ENCODE peak calls at places on chromosomes 5 and 9, in eight cellular contexts. X, F, A, L, C, K, T and D are unnamed samples.

GRCh38 chr9:128159073-128159783 is 837 bp upstream of the BBLN start:
- DNase-seq in X (no peak), F (peak), A (no peak), L (no peak), C (no peak), K (no peak), T (no peak), D (no peak)

GRCh38 chr5:123125953-123126352 is 36.9 kb downstream of the PRDM6 start:
- DNase-seq in X (no peak), F (no peak), A (no peak), L (no peak), C (no peak), K (peak), T (no peak), D (no peak)

GRCh38 chr9:70220216-70220615 is 38.6 kb upstream of the SMC5 start:
- DNase-seq in X (no peak), F (no peak), A (no peak), L (no peak), C (no peak), K (no peak), T (no peak), D (no peak)

GRCh38 chr5:116699348-116699747 is 124.7 kb upstream of the SEMA6A start:
- DNase-seq in X (no peak), F (no peak), A (no peak), L (no peak), C (no peak), K (no peak), T (no peak), D (no peak)

GRCh38 chr5:3325206-3325605 is 270.4 kb upstream of the IRX1 start:
- DNase-seq in X (no peak), F (no peak), A (no peak), L (no peak), C (peak), K (no peak), T (no peak), D (peak)

GRCh38 chr5:68264024-68264956 is 48.7 kb downstream of the PIK3R1 start:
- DNase-seq in X (no peak), F (no peak), A (no peak), L (no peak), C (no peak), K (peak), T (no peak), D (peak)

GRCh38 chr5:100900142-100900795 is 2.8 kb downstream of the ST8SIA4 start:
- DNase-seq in X (no peak), F (no peak), A (peak), L (peak), C (no peak), K (no peak), T (no peak), D (no peak)

GRCh38 chr5:162637501-162637900 is 569.9 kb downstream of the GABRG2 start:
- DNase-seq in X (no peak), F (no peak), A (no peak), L (no peak), C (no peak), K (no peak), T (no peak), D (no peak)

GRCh38 chr5:126965061-126965475 is 65.3 kb downstream of the MARCHF3 start:
- DNase-seq in X (peak), F (no peak), A (no peak), L (no peak), C (no peak), K (peak), T (no peak), D (peak)

GRCh38 chr5:78829811-78830499 is 155.2 kb downstream of the ARSB start:
- DNase-seq in X (no peak), F (no peak), A (no peak), L (no peak), C (no peak), K (no peak), T (no peak), D (peak)

GRCh38 chr5:101678494-101679193 is 617.4 kb downstream of the SLCO4C1 start:
- DNase-seq in X (peak), F (no peak), A (peak), L (peak), C (no peak), K (peak), T (peak), D (peak)

GRCh38 chr5:151195622-151196021 is 28.3 kb downstream of the CCDC69 start:
- DNase-seq in X (no peak), F (no peak), A (no peak), L (no peak), C (no peak), K (no peak), T (no peak), D (no peak)

GRCh38 chr9:113911850-113912249 is 35.7 kb downstream of the ZNF618 start:
- DNase-seq in X (no peak), F (no peak), A (peak), L (no peak), C (no peak), K (no peak), T (no peak), D (no peak)

GRCh38 chr5:139668924-139669680 is 21.0 kb downstream of the CXXC5 start:
- DNase-seq in X (no peak), F (no peak), A (no peak), L (no peak), C (no peak), K (no peak), T (no peak), D (no peak)

GRCh38 chr5:91849069-91849468 is 466.0 kb upstream of the ARRDC3 start:
- DNase-seq in X (no peak), F (no peak), A (peak), L (no peak), C (no peak), K (no peak), T (no peak), D (no peak)

GRCh38 chr5:146013761-146014160 is 77.4 kb downstream of the SH3RF2 start:
- DNase-seq in X (no peak), F (no peak), A (no peak), L (no peak), C (no peak), K (no peak), T (no peak), D (no peak)

GRCh38 chr9:69376651-69377050 is 51.6 kb downstream of the ENTREP1 start:
- DNase-seq in X (no peak), F (no peak), A (no peak), L (peak), C (no peak), K (peak), T (no peak), D (peak)

GRCh38 chr5:87579678-87580077 is 166.9 kb upstream of the CCNH start:
- DNase-seq in X (no peak), F (no peak), A (no peak), L (no peak), C (no peak), K (no peak), T (no peak), D (no peak)

GRCh38 chr5:154757647-154758406 is 2.6 kb downstream of the LARP1 start:
- DNase-seq in X (peak), F (peak), A (no peak), L (no peak), C (no peak), K (peak), T (no peak), D (peak)

GRCh38 chr5:23274156-23274555 is 233.3 kb upstream of the PRDM9 start:
- DNase-seq in X (no peak), F (no peak), A (no peak), L (no peak), C (no peak), K (no peak), T (no peak), D (no peak)

GRCh38 chr9:105679406-105680022 is 14.8 kb upstream of the TMEM38B start:
- DNase-seq in X (no peak), F (no peak), A (no peak), L (no peak), C (no peak), K (no peak), T (no peak), D (no peak)

GRCh38 chr5:82931110-82931509 is 146.1 kb downstream of the TMEM167A start:
- DNase-seq in X (no peak), F (no peak), A (no peak), L (no peak), C (no peak), K (peak), T (no peak), D (no peak)

GRCh38 chr5:6686916-6687409 is 26.3 kb upstream of the TENT4A start:
- DNase-seq in X (no peak), F (no peak), A (peak), L (no peak), C (no peak), K (no peak), T (no peak), D (peak)

GRCh38 chr9:19113964-19114679 is 11.4 kb upstream of the HAUS6 start:
- DNase-seq in X (peak), F (no peak), A (no peak), L (no peak), C (no peak), K (peak), T (no peak), D (peak)

GRCh38 chr5:179306191-179307005 is 38.9 kb downstream of the ADAMTS2 start:
- DNase-seq in X (no peak), F (no peak), A (no peak), L (no peak), C (peak), K (no peak), T (no peak), D (peak)

GRCh38 chr9:130498918-130499698 is 54.3 kb downstream of the ASS1 start:
- DNase-seq in X (no peak), F (no peak), A (peak), L (no peak), C (no peak), K (no peak), T (no peak), D (no peak)

GRCh38 chr5:68708156-68708841 is 385.5 kb upstream of the SLC30A5 start:
- DNase-seq in X (no peak), F (no peak), A (no peak), L (no peak), C (no peak), K (no peak), T (no peak), D (no peak)

GRCh38 chr5:14615365-14615764 is 33.8 kb downstream of the OTULINL start:
- DNase-seq in X (no peak), F (no peak), A (no peak), L (no peak), C (no peak), K (no peak), T (no peak), D (no peak)

GRCh38 chr5:61817472-61818326 is 485.6 kb downstream of the ZSWIM6 start:
- DNase-seq in X (peak), F (no peak), A (peak), L (peak), C (no peak), K (no peak), T (peak), D (peak)

GRCh38 chr5:160398806-160399205 is 1.0 kb downstream of the FAM200C start:
- DNase-seq in X (no peak), F (no peak), A (no peak), L (no peak), C (no peak), K (no peak), T (no peak), D (no peak)

GRCh38 chr5:159975462-159976019 is 33.4 kb upstream of the TTC1 start:
- DNase-seq in X (peak), F (no peak), A (no peak), L (no peak), C (no peak), K (peak), T (peak), D (peak)